ENCODE peak calls at places on chromosomes 2 and 18, in five cellular contexts. M, G, C, J and K are unnamed samples.

GRCh38 chr2:150621800-150622199 is 134.3 kb upstream of the RND3 start:
- DNase-seq in M (no peak), G (no peak), C (no peak), J (no peak), K (no peak)

GRCh38 chr2:48016620-48017019 is 110.3 kb upstream of the FBXO11 start:
- DNase-seq in M (no peak), G (no peak), C (no peak), J (peak; percentile 19), K (no peak)

GRCh38 chr2:86053166-86053565 is 52.5 kb downstream of the POLR1A start:
- DNase-seq in M (no peak), G (no peak), C (no peak), J (no peak), K (no peak)

GRCh38 chr2:106117882-106118684 is 76.0 kb downstream of the UXS1 start:
- DNase-seq in M (no peak), G (no peak), C (no peak), J (no peak), K (no peak)

GRCh38 chr2:77161009-77161408 is 361.2 kb downstream of the LRRTM4 start:
- DNase-seq in M (no peak), G (no peak), C (no peak), J (no peak), K (no peak)

GRCh38 chr2:239407112-239407511 is 6.3 kb upstream of the HDAC4 start:
- DNase-seq in M (no peak), G (peak; percentile 49), C (no peak), J (no peak), K (no peak)

GRCh38 chr2:226915846-226916360 is 80.0 kb downstream of the RHBDD1 start:
- DNase-seq in M (no peak), G (no peak), C (no peak), J (no peak), K (no peak)

GRCh38 chr2:240129731-240130392 is 6.2 kb downstream of the COPS9 start:
- DNase-seq in M (peak; percentile 67), G (peak; percentile 60), C (no peak), J (no peak), K (peak; percentile 3)

GRCh38 chr2:3345621-3346020 is 32.0 kb downstream of the EIPR1 start:
- DNase-seq in M (no peak), G (peak; percentile 17), C (no peak), J (no peak), K (no peak)

GRCh38 chr2:24638568-24638967 is 147.5 kb downstream of the NCOA1 start:
- DNase-seq in M (no peak), G (no peak), C (no peak), J (no peak), K (no peak)

DNA sequence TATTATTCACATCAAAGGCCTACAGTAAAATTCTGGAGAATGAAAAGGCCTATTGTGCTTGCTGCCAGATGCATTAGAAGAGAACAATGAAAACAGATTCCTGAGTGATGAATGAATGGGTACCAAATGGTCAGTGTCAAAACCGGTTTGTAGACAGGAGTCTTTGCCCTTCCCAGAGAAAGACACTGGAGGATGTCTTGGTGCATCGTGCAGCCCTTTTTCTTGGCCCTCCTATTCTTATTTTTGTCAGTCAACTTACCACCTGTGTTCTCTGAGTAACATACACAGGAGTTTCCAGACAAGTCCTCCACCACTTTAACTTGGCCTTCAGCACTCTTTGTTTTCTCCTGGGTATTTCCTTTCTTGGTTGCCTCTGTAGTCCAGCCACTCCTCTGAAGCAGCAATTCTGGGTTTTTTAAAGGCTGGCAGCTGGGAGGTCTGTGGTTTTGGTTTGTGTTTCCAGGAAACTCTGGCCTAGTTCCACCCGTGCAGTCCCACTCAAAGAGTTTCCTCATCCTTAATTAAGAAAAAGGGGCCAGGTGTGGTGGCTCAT is 29.4 kb downstream of the PSTPIP2 start:
- DNase-seq in M (no peak), G (no peak), C (no peak), J (no peak), K (no peak)
- H3K4me3 ChIP-seq in M (no peak overlapping the region), G (no peak overlapping the region), C (no peak overlapping the region), J (no peak overlapping the region), K (no peak overlapping the region)

GRCh38 chr2:231671617-231672350 is 36.5 kb upstream of the PTMA start:
- DNase-seq in M (no peak), G (no peak), C (no peak), J (no peak), K (no peak)
- H3K4me1 ChIP-seq in M (no peaks in the 10 kb centered on the region), G (peaks cover 54% of the 10 kb centered on the region), C (no peaks in the 10 kb centered on the region), J (no peaks in the 10 kb centered on the region), K (peaks cover 61% of the 10 kb centered on the region)

GRCh38 chr2:97932975-97933662 is 62.6 kb downstream of the TMEM131 start:
- DNase-seq in M (no peak), G (no peak), C (no peak), J (no peak), K (no peak)

GRCh38 chr2:97926936-97927335 is 68.8 kb downstream of the TMEM131 start:
- DNase-seq in M (no peak), G (no peak), C (no peak), J (no peak), K (no peak)

GRCh38 chr2:97931851-97932211 is 63.9 kb downstream of the TMEM131 start:
- DNase-seq in M (no peak), G (no peak), C (no peak), J (no peak), K (no peak)

GRCh38 chr2:97928591-97928990 is 67.2 kb downstream of the TMEM131 start:
- DNase-seq in M (no peak), G (no peak), C (no peak), J (no peak), K (no peak)

GRCh38 chr2:97931118-97931850 is 64.5 kb downstream of the TMEM131 start:
- DNase-seq in M (no peak), G (no peak), C (no peak), J (no peak), K (no peak)
- H3K4me3 ChIP-seq in M (no peak overlapping the region), G (no peak overlapping the region), C (no peak overlapping the region), J (no peak overlapping the region), K (no peak overlapping the region)

DNA sequence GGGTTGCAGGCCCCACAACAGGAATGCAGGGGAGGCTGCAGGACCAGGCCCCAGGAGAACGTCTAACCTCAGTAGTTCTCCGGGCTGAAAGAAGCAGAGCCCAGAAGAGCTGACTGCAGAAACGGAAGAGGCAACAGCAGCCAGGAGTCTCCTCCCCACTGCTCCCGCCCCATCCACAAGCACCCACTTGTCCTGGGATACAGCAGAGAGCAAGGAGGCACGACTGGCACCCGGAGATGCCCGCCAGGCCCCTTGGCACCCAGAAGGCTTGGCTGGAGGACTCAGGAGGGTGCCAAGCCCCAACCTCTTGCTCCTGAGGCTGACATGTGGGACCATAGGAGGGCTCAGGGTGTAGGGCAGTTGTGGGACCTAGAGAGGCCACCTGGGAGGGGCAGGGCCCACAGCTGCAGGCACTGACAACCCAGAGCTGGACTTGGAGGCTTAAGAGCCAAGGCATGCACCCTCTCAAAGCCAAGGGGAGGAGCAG is 29.0 kb upstream of the TNS1 start:
- DNase-seq in M (peak; percentile 75), G (no peak), C (no peak), J (no peak), K (peak; percentile 63)
- H3K4me1 ChIP-seq in M (no peaks in the 10 kb centered on the region), G (peaks cover 3% of the 10 kb centered on the region), C (peaks cover 5% of the 10 kb centered on the region), J (peaks cover 4% of the 10 kb centered on the region), K (no peaks in the 10 kb centered on the region)

GRCh38 chr2:38708900-38709321 is 42.2 kb downstream of the SRSF7 start:
- DNase-seq in M (no peak), G (no peak), C (no peak), J (no peak), K (peak; percentile 54)

GRCh38 chr2:38704664-38705063 is 38.8 kb downstream of the GALM start:
- DNase-seq in M (no peak), G (no peak), C (no peak), J (no peak), K (no peak)

GRCh38 chr2:38702413-38702812 is 36.5 kb downstream of the GALM start:
- DNase-seq in M (no peak), G (no peak), C (no peak), J (no peak), K (no peak)

GRCh38 chr2:38709515-38710194 is 41.5 kb downstream of the SRSF7 start:
- DNase-seq in M (no peak), G (no peak), C (peak; percentile 51), J (peak; percentile 80), K (no peak)

GRCh38 chr2:38706846-38707345 is 41.0 kb downstream of the GALM start:
- DNase-seq in M (no peak), G (no peak), C (no peak), J (no peak), K (no peak)
- H3K4me3 ChIP-seq in M (no peak overlapping the region), G (no peak overlapping the region), C (no peak overlapping the region), J (no peak overlapping the region), K (no peak overlapping the region)

GRCh38 chr2:43268066-43268971 is 41.9 kb upstream of the ZFP36L2 start:
- DNase-seq in M (peak; percentile 76), G (no peak), C (no peak), J (no peak), K (peak; percentile 57)
- H3K4me1 ChIP-seq in M (no peaks in the 10 kb centered on the region), G (peaks cover 28% of the 10 kb centered on the region), C (no peaks in the 10 kb centered on the region), J (no peaks in the 10 kb centered on the region), K (no peaks in the 10 kb centered on the region)

GRCh38 chr2:45105050-45105582 is 95.9 kb upstream of the SIX2 start:
- DNase-seq in M (no peak), G (no peak), C (no peak), J (no peak), K (no peak)

GRCh38 chr2:45103351-45104145 is 94.3 kb upstream of the SIX2 start:
- DNase-seq in M (no peak), G (no peak), C (no peak), J (no peak), K (no peak)

GRCh38 chr2:45104429-45104828 is 95.2 kb upstream of the SIX2 start:
- DNase-seq in M (no peak), G (no peak), C (no peak), J (no peak), K (no peak)

GRCh38 chr2:45102579-45103117 is 93.4 kb upstream of the SIX2 start:
- DNase-seq in M (no peak), G (no peak), C (no peak), J (no peak), K (no peak)

DNA sequence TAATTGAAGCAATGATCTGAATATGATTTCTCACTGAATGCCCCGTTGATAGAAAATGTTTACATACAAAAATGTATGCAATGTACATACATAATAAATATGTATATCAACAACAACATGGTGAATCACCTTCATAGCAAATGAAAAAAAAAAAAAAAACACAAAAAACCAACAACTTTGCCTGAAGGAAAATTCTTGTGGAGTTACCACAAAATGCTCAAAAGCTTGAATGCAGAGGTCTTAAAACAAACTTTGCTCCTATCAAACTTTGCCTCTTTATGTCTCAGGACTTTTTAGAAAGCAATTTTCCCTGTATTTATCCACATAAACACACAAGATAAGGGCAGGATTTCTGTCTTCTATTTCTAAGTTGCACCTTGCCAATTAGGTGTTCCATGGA is 92.9 kb upstream of the SIX2 start:
- DNase-seq in M (no peak), G (no peak), C (no peak), J (no peak), K (no peak)
- H3K4me3 ChIP-seq in M (no peak overlapping the region), G (no peak overlapping the region), C (no peak overlapping the region), J (no peak overlapping the region), K (no peak overlapping the region)

DNA sequence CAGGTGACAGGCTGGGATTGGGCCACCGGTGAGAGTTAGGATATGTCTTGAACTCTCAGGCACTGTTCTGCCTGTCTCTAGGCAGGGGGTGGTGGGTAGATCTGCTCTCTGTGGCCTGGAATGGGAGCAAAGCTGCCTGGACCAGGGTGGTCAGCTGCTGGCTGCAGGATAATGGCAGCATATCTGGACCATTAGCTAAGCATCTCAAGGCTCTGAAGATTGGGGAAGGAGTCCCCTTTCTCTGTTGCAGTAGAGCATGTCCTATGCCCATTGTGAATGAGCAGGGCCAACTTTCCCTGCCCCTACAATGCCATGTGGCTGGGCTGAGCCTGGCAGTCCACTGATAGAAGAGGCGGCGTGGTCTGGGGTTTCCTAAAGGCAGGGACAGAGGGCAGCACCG is 34.6 kb downstream of the LOXHD1 start:
- DNase-seq in M (no peak), G (no peak), C (no peak), J (no peak), K (no peak)
- H3K4me1 ChIP-seq in M (no peaks in the 10 kb centered on the region), G (no peaks in the 10 kb centered on the region), C (peaks cover 9% of the 10 kb centered on the region), J (peaks cover 29% of the 10 kb centered on the region), K (no peaks in the 10 kb centered on the region)